ENCODE peak calls at places on chromosomes 4 and X, in nine cellular contexts. Q is heart right ventricle; Z is osteocyte; N is hepatocyte; E is ascending aorta; P is esophagus squamous epithelium; U is B cell; O is CD8-positive, alpha-beta T cell; W is fibroblast of pulmonary artery. D is an unnamed sample.

GRCh38 chr4:155704841-155705404 is 38.3 kb downstream of the GUCY1A1 start:
- DNase-seq in Q (no peak), Z (no peak), N (no peak), E (no peak), P (no peak), U (no peak), O (no peak), W (no peak), D (no peak)

GRCh38 chrX:13778916-13779315 is 38.0 kb downstream of the GPM6B start:
- DNase-seq in Q (peak), Z (no peak), N (no peak), E (no peak), P (no peak), U (no peak), O (no peak), W (peak), D (peak)

GRCh38 chr4:8392591-8393190 is 47.8 kb downstream of the ACOX3 start:
- DNase-seq in Q (no peak), Z (no peak), N (no peak), E (no peak), P (no peak), U (no peak), O (no peak), W (no peak), D (no peak)

GRCh38 chrX:44011505-44011904 is 38.3 kb upstream of the NDP start:
- DNase-seq in Q (no peak), Z (no peak), N (no peak), E (no peak), P (no peak), U (no peak), O (no peak), W (no peak), D (no peak)

GRCh38 chr4:3520796-3521600 is 11.2 kb downstream of the LRPAP1 start:
- DNase-seq in Q (no peak), Z (no peak), N (no peak), E (peak), P (no peak), U (no peak), O (no peak), W (no peak), D (no peak)

GRCh38 chr4:81195475-81195874 is 19.5 kb downstream of the PRKG2 start:
- DNase-seq in Q (no peak), Z (no peak), N (no peak), E (no peak), P (no peak), U (no peak), O (no peak), W (no peak), D (no peak)

GRCh38 chrX:134435894-134436293 is 24.1 kb upstream of the HPRT1 start:
- DNase-seq in Q (no peak), Z (no peak), N (no peak), E (no peak), P (no peak), U (no peak), O (no peak), W (no peak), D (no peak)

GRCh38 chrX:150219374-150220185 is 143.5 kb upstream of the MAMLD1 start:
- DNase-seq in Q (no peak), Z (no peak), N (no peak), E (no peak), P (no peak), U (no peak), O (no peak), W (no peak), D (peak)

GRCh38 chr4:159319027-159319426 is 216.1 kb downstream of the RAPGEF2 start:
- DNase-seq in Q (no peak), Z (no peak), N (no peak), E (no peak), P (no peak), U (no peak), O (no peak), W (no peak), D (no peak)

GRCh38 chr4:106893903-106894302 is 142.2 kb downstream of the DKK2 start:
- DNase-seq in Q (no peak), Z (no peak), N (no peak), E (no peak), P (no peak), U (no peak), O (no peak), W (no peak), D (no peak)

GRCh38 chr4:99710681-99711345 is 53.2 kb upstream of the C4orf54 start:
- DNase-seq in Q (no peak), Z (no peak), N (peak), E (no peak), P (no peak), U (no peak), O (no peak), W (no peak), D (peak)

GRCh38 chr4:166941629-166942028 is 292.7 kb downstream of the SPOCK3 start:
- DNase-seq in Q (no peak), Z (no peak), N (no peak), E (no peak), P (no peak), U (no peak), O (no peak), W (no peak), D (peak)

GRCh38 chrX:66489339-66489738 is 149.5 kb downstream of the EDA2R start:
- DNase-seq in Q (no peak), Z (no peak), N (no peak), E (no peak), P (no peak), U (no peak), O (no peak), W (no peak), D (peak)

GRCh38 chrX:68508799-68509198 is 9.9 kb downstream of the YIPF6 start:
- DNase-seq in Q (no peak), Z (no peak), N (no peak), E (no peak), P (no peak), U (no peak), O (no peak), W (peak), D (no peak)

GRCh38 chr4:13544556-13545393 is 467 bp upstream of the NKX3-2 start:
- DNase-seq in Q (peak), Z (peak), N (peak), E (no peak), P (no peak), U (peak), O (no peak), W (peak), D (peak)
- TF ChIP-seq CTCF in Q (no peak), Z (no peak), N (no peak), E (no peak), P (no peak), U (no peak), O (no peak), W (no peak), D (no peak)

DNA sequence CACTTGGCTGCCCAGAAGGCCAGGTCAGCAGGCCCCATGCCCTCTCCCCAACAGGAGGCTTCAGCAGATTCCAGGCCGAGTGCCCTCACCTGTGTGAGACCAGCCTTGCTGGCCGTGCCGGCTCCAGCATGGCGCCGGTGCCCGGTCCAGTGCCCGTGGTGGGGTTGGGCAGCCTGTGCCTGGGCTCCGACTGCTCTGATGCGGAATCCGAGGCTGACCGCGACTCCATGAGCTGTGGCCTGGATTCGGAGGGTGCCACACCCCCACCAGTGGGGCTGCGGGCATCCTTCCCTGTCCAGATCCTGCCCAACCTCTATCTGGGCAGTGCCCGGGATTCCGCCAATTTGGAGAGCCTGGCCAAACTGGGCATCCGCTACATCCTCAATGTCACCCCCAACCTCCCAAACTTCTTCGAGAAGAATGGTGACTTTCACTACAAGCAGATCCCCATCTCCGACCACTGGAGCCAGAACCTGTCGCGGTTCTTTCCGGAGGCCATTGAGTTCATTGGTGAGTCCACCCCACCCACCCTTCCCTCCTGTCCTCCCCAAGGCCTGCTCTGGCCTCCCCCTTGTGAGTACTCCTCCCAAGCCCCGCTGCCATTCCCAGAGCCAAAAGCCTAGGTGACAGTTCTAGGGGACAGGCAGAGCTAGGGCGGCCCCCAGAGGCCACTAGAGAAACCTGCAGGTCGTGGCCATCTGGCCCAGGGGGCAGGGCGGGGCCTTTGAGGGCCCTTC is 2.3 kb downstream of the DUSP9 start:
- DNase-seq in Q (peak), Z (no peak), N (peak), E (no peak), P (no peak), U (peak), O (peak), W (no peak), D (peak)
- TF ChIP-seq CTCF in Q (peak), Z (no peak), N (peak), E (no peak), P (no peak), U (peak), O (peak), W (no peak), D (peak)

GRCh38 chr4:149265645-149266044 is 550.0 kb downstream of the IQCM start:
- DNase-seq in Q (no peak), Z (no peak), N (no peak), E (no peak), P (no peak), U (no peak), O (no peak), W (no peak), D (no peak)

GRCh38 chr4:149269835-149270234 is 545.8 kb downstream of the IQCM start:
- DNase-seq in Q (no peak), Z (no peak), N (no peak), E (no peak), P (no peak), U (no peak), O (no peak), W (no peak), D (no peak)

GRCh38 chr4:149264093-149264733 is 551.4 kb downstream of the IQCM start:
- DNase-seq in Q (peak), Z (no peak), N (peak), E (no peak), P (no peak), U (no peak), O (no peak), W (peak), D (peak)
- TF ChIP-seq CTCF in Q (peak), Z (peak), N (peak), E (no peak), P (peak), U (peak), O (no peak), W (peak), D (peak)

GRCh38 chr4:113328514-113328913 is 279.1 kb downstream of the ANK2 start:
- DNase-seq in Q (no peak), Z (no peak), N (peak), E (no peak), P (no peak), U (no peak), O (no peak), W (peak), D (peak)
- TF ChIP-seq CTCF in Q (peak), Z (peak), N (peak), E (no peak), P (no peak), U (no peak), O (peak), W (peak), D (no peak)

GRCh38 chr4:113154281-113154680 is 104.8 kb downstream of the ANK2 start:
- DNase-seq in Q (no peak), Z (no peak), N (no peak), E (no peak), P (no peak), U (no peak), O (no peak), W (no peak), D (no peak)

GRCh38 chr4:113147498-113148231 is 98.2 kb downstream of the ANK2 start:
- DNase-seq in Q (no peak), Z (no peak), N (peak), E (no peak), P (no peak), U (no peak), O (no peak), W (no peak), D (no peak)

GRCh38 chr4:113157086-113157857 is 107.8 kb downstream of the ANK2 start:
- DNase-seq in Q (no peak), Z (no peak), N (no peak), E (no peak), P (no peak), U (no peak), O (no peak), W (no peak), D (no peak)

GRCh38 chr4:113148925-113149324 is 99.5 kb downstream of the ANK2 start:
- DNase-seq in Q (no peak), Z (no peak), N (no peak), E (no peak), P (no peak), U (no peak), O (no peak), W (no peak), D (no peak)

GRCh38 chr4:113153529-113154101 is 104.2 kb downstream of the ANK2 start:
- DNase-seq in Q (no peak), Z (no peak), N (peak), E (no peak), P (no peak), U (no peak), O (no peak), W (peak), D (peak)
- TF ChIP-seq CTCF in Q (no peak), Z (no peak), N (peak), E (no peak), P (no peak), U (no peak), O (no peak), W (no peak), D (no peak)

GRCh38 chr4:184389978-184390518 is 84.3 kb downstream of the IRF2 start:
- DNase-seq in Q (no peak), Z (no peak), N (no peak), E (no peak), P (no peak), U (no peak), O (no peak), W (no peak), D (no peak)
- TF ChIP-seq CTCF in Q (no peak), Z (no peak), N (no peak), E (no peak), P (no peak), U (no peak), O (no peak), W (no peak), D (no peak)

D was measured in MCF 10A.